ENCODE peak calls at places on chromosomes 11 and 22, in eight cellular contexts. U is A549, X is transverse colon, R is tibial nerve, Q is K562, Y is esophagus muscularis mucosa, J is stomach, Z is suprapubic skin. M is an unnamed sample.

GRCh38 chr11:61702701-61703312 is 22.6 kb downstream of the DAGLA start:
- DNase-seq in J (no peak), Z (no peak), Y (no peak), R (no peak), U (no peak), Q (no peak), X (no peak), M (no peak)

GRCh38 chr11:6022954-6023353 is 7.6 kb downstream of the OR56A1 start:
- DNase-seq in Z (no peak), U (peak; percentile 57), Y (no peak), J (no peak), R (no peak), X (no peak), Q (peak; percentile 10), M (no peak)

GRCh38 chr22:21055880-21056319 is 10.2 kb downstream of the LRRC74B start:
- DNase-seq in Y (no peak), R (no peak), U (no peak), J (no peak), X (no peak), Q (peak; percentile 97), Z (no peak), M (no peak)

GRCh38 chr11:102489469-102490145 is 37.0 kb upstream of the TMEM123 start:
- DNase-seq in Y (no peak), R (no peak), X (no peak), Q (no peak), Z (no peak), U (no peak), J (no peak), M (no peak)

GRCh38 chr11:107563702-107564101 is 1.8 kb downstream of the ALKBH8 start:
- DNase-seq in Y (no peak), X (peak; percentile 16), U (peak; percentile 44), Z (no peak), R (no peak), Q (peak; percentile 26), J (no peak), M (peak; percentile 21)

GRCh38 chr11:126188332-126189108 is 22.9 kb downstream of the RPUSD4 start:
- DNase-seq in U (no peak), J (no peak), X (peak; percentile 46), R (no peak), Q (no peak), Y (no peak), Z (no peak), M (no peak)

GRCh38 chr11:69442807-69443137 is 38.7 kb upstream of the LINC01488 start:
- DNase-seq in X (no peak), Y (no peak), U (no peak), J (no peak), Z (no peak), Q (peak; percentile 67), R (no peak), M (peak; percentile 12)

GRCh38 chr11:112298535-112298934 is 37.9 kb upstream of the PLET1 start:
- DNase-seq in Q (no peak), X (no peak), Y (no peak), R (no peak), J (peak; percentile 55), Z (no peak), U (no peak), M (no peak)

GRCh38 chr22:21015051-21016006 is at the start of gene P2RX6:
- DNase-seq in X (no peak), J (no peak), R (no peak), Y (no peak), U (no peak), Q (peak; percentile 81), Z (no peak), M (peak; percentile 49)

GRCh38 chr11:73939096-73939495 is 11.7 kb upstream of the DNAJB13 start:
- DNase-seq in J (no peak), Y (no peak), X (no peak), U (peak; percentile 24), R (no peak), Z (no peak), Q (no peak), M (no peak)

GRCh38 chr11:73944901-73945300 is 5.9 kb upstream of the DNAJB13 start:
- DNase-seq in Z (no peak), U (no peak), Y (no peak), J (no peak), Q (no peak), X (no peak), R (no peak), M (no peak)

GRCh38 chr11:73944085-73944484 is 6.7 kb upstream of the DNAJB13 start:
- DNase-seq in X (no peak), R (no peak), Y (no peak), Q (no peak), Z (no peak), U (no peak), J (no peak), M (no peak)

GRCh38 chr11:73945396-73945795 is 5.4 kb upstream of the DNAJB13 start:
- DNase-seq in U (no peak), Z (no peak), R (no peak), X (no peak), J (no peak), Q (no peak), Y (no peak), M (no peak)

DNA sequence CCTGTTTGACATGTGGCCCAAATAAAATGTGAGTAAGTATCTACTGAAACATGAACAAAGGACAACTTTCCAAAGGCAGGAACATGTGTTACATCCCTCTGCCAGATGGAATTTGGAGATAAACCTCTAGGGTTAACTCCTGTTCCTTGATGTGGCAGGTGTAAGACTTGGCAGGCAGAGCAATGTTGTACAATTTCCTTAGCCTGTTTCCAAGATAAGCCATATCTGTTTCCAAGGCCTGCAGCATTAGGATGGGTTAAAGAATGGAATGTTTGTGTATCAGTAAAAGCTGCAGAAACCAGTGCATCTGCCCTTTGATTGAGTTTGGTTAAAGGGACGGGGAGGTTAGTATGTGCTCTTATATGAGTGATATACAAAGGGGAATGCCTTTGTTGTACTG is 8.8 kb upstream of the DNAJB13 start:
- DNase-seq in R (no peak), U (no peak), Z (no peak), J (no peak), Y (no peak), Q (peak; percentile 26), X (no peak), M (no peak)
- TF ChIP-seq POLR2A in R (no peak), U (no peak), Z (no peak), J (no peak), Y (no peak), Q (no peak), X (no peak), M (no peak)

DNA sequence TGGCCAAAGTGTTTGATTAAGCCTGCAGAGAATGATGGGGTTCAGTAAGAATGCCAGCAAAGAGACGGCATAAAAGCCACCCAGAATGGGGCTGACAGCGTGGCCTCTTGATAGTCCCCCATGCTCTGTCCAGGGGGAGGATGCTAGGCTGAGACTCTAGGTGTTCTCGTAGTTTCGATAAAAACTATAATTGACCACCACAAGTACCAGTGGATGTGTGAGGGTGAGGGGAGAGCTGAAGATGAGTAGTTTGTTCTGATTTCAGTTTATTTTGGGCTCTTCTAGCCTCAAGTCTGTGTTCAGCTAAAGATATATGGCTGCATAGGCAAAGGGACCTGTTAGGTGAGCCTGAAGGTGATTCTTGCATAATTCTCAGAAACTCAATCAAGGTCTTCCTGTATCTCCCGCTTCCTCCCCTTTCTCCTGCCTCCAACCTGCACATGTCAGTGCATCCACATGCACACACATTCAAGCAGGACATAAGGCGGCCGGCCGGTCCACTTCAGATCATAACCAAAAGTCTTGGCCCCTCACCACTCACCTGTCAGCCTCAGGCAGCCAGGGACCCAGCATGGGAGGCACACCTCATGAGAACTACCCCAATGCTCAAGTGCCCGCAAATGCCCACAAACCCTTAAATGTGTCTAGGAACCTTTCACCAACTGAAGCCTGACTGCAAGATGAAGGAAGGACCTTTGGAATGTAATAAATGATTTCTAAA is 31.2 kb downstream of the FLI1 start:
- DNase-seq in X (no peak), Y (no peak), U (no peak), Q (no peak), Z (no peak), J (no peak), R (no peak), M (no peak)
- TF ChIP-seq EP300 in X (no peak), Y (no peak), U (no peak), Q (no peak), Z (no peak), J (no peak), R (no peak), M (no peak)

GRCh38 chr22:30609260-30610185 is 2.5 kb downstream of the TCN2 start:
- DNase-seq in Q (peak; percentile 83), Y (no peak), J (peak; percentile 61), R (no peak), Z (no peak), U (peak; percentile 59), X (peak; percentile 82), M (peak; percentile 55)
- TF ChIP-seq POLR2A in Q (peak; percentile 50), Y (no peak), J (no peak), R (no peak), Z (no peak), U (no peak), X (peak; percentile 53), M (no peak)

GRCh38 chr11:57395905-57396623 is 5.6 kb upstream of the PRG2 start:
- DNase-seq in Z (no peak), Q (peak; percentile 40), J (no peak), U (no peak), X (no peak), R (no peak), Y (no peak), M (no peak)

GRCh38 chr11:57396744-57397143 is 6.3 kb upstream of the PRG2 start:
- DNase-seq in X (no peak), R (no peak), U (no peak), Z (no peak), Y (no peak), Q (no peak), J (no peak), M (no peak)

GRCh38 chr11:57397394-57397990 is 7.0 kb upstream of the PRG2 start:
- DNase-seq in J (no peak), U (no peak), X (no peak), Z (no peak), Q (no peak), R (no peak), Y (no peak), M (no peak)

GRCh38 chr11:57399928-57400578 is 9.6 kb upstream of the PRG2 start:
- DNase-seq in J (no peak), Q (no peak), U (no peak), X (no peak), R (no peak), Y (no peak), Z (no peak), M (no peak)

GRCh38 chr11:57399221-57399620 is 8.8 kb upstream of the PRG2 start:
- DNase-seq in U (no peak), Y (no peak), Q (no peak), Z (no peak), R (no peak), X (no peak), J (no peak), M (no peak)
- TF ChIP-seq EP300 in U (no peak), Y (no peak), Q (no peak), Z (no peak), R (no peak), X (no peak), J (no peak), M (no peak)

DNA sequence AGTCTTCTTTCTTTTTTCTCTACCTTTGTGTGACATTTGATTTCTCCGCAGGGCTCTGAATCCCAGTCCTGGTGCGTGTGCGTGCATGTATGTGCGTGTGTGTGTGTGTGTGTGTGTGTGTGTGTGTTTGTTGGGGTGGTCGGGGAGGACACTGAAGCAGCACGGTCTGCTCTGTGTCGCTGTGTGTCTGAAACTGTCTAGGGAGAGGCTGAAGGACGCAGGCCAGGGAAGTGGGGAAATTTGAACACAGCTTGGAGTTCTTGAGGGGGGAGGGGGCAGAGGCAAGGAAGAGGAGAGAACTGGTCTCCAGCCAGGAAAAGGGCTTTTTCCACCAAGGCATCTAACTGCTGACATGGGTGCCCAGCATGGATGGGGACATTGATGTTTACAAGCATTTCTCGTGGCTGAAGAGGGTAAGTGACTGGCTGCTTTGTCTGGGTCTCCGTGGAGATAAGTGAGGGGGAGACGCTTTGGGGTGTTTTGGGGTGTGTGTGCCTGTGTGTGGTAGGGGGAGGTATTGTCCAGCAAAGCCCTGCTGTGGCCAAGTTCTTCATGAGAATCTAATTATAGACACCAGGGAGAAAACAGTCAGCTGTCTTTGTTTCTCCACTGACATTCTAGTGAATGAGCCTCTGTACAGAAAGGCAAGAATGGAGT is 63.6 kb downstream of the PPFIBP2 start:
- DNase-seq in R (peak; percentile 28), Q (no peak), U (no peak), J (peak; percentile 39), Y (no peak), Z (peak; percentile 80), X (peak; percentile 47), M (peak; percentile 72)
- TF ChIP-seq POLR2A in R (no peak), Q (no peak), U (no peak), J (no peak), Y (no peak), Z (no peak), X (peak; percentile 61), M (no peak)

M was measured in ovary.